ENCODE peak calls at places on chromosomes 12 and 14, in nine cellular contexts. Q is NCI-H510A, N is progenitor cell of endocrine pancreas, X is renal cortical epithelial cell, H is thyroid gland, F is WTC11, L is NCI-H774, J is fibroblast of villous mesenchyme, C is HCEC 1CT. A is an unnamed sample.

GRCh38 chr14:24351517-24351916 is 11.7 kb upstream of the RIPK3 start:
- DNase-seq in L (no peak), J (peak; percentile 35), X (peak; percentile 66), Q (no peak), H (peak; percentile 79), C (peak; percentile 42), F (no peak), N (no peak), A (peak; percentile 45)

GRCh38 chr14:101843665-101844064 is 82.2 kb downstream of the PPP2R5C start:
- DNase-seq in C (no peak), Q (no peak), N (no peak), X (no peak), H (no peak), F (no peak), L (no peak), J (no peak), A (no peak)

GRCh38 chr14:78612666-78613065 is 442.5 kb downstream of the NRXN3 start:
- DNase-seq in C (no peak), Q (no peak), X (no peak), H (peak; percentile 26), F (no peak), L (no peak), J (no peak), N (no peak), A (no peak)

GRCh38 chr12:6788972-6789905 is at the start of gene CD4:
- DNase-seq in C (no peak), N (no peak), F (no peak), Q (no peak), X (no peak), L (no peak), H (peak; percentile 52), J (no peak), A (no peak)

GRCh38 chr14:69079188-69079742 is 73.7 kb downstream of the DCAF5 start:
- DNase-seq in J (peak; percentile 88), Q (no peak), X (peak; percentile 96), F (no peak), L (no peak), H (no peak), C (peak; percentile 86), N (no peak), A (peak; percentile 94)

GRCh38 chr14:87805315-87805723 is 187.7 kb downstream of the GALC start:
- DNase-seq in J (peak; percentile 12), X (peak; percentile 13), C (no peak), Q (no peak), F (peak; percentile 84), L (no peak), N (no peak), H (peak; percentile 39), A (peak; percentile 18)

GRCh38 chr12:64318605-64319004 is 72.0 kb downstream of the C12orf56 start:
- DNase-seq in L (no peak), H (peak; percentile 43), X (peak; percentile 18), Q (no peak), J (peak; percentile 10), N (no peak), C (peak; percentile 9), F (peak; percentile 65), A (peak; percentile 33)

GRCh38 chr14:92657457-92658142 is 90.8 kb downstream of the LGMN start:
- DNase-seq in N (no peak), H (peak; percentile 30), J (no peak), L (no peak), C (no peak), F (no peak), X (no peak), Q (no peak), A (no peak)

GRCh38 chr14:27384124-27384523 is 786.3 kb upstream of the NOVA1 start:
- DNase-seq in N (no peak), J (no peak), H (no peak), L (no peak), F (no peak), Q (no peak), C (no peak), X (no peak), A (no peak)

GRCh38 chr12:116090516-116090915 is 187.0 kb downstream of the MED13L start:
- DNase-seq in H (no peak), C (no peak), Q (no peak), L (no peak), F (no peak), N (no peak), X (no peak), J (no peak), A (no peak)